ENCODE peak calls at places on chromosome 15, in six cellular contexts. Q is AG04450; V is endodermal cell; K is MM.1S; D is astrocyte of the spinal cord; P is CD4-positive, alpha-beta T cell. F is an unnamed sample.

GRCh38 chr15:92636950-92637481 is 18.6 kb downstream of the FAM174B start:
- DNase-seq in Q (no peak), V (peak), K (peak), D (no peak), P (no peak), F (no peak)

GRCh38 chr15:101052031-101052620 is 133.0 kb downstream of the LRRK1 start:
- DNase-seq in Q (no peak), V (peak), K (no peak), D (no peak), P (no peak), F (no peak)

GRCh38 chr15:52183562-52184173 is 7.5 kb downstream of the GNB5 start:
- DNase-seq in Q (no peak), V (peak), K (peak), D (peak), P (no peak), F (no peak)

GRCh38 chr15:73955851-73956250 is 29.6 kb downstream of the LOXL1 start:
- DNase-seq in Q (no peak), V (no peak), K (no peak), D (no peak), P (no peak), F (no peak)

GRCh38 chr15:48317221-48317620 is 14.0 kb upstream of the DUT start:
- DNase-seq in Q (no peak), V (no peak), K (no peak), D (no peak), P (no peak), F (no peak)

GRCh38 chr15:56168394-56168793 is 75.3 kb downstream of the RFX7 start:
- DNase-seq in Q (no peak), V (no peak), K (no peak), D (no peak), P (no peak), F (no peak)

GRCh38 chr15:80830677-80831076 is 51.5 kb downstream of the CEMIP start:
- DNase-seq in Q (no peak), V (no peak), K (no peak), D (no peak), P (no peak), F (no peak)

GRCh38 chr15:79089890-79090486 is 592 bp downstream of the RASGRF1 start:
- DNase-seq in Q (no peak), V (peak), K (no peak), D (peak), P (no peak), F (no peak)

GRCh38 chr15:46312133-46312740 is 677.4 kb downstream of the SQOR start:
- DNase-seq in Q (peak), V (peak), K (peak), D (peak), P (peak), F (no peak)

GRCh38 chr15:32993285-32993684 is 201.2 kb downstream of the FMN1 start:
- DNase-seq in Q (no peak), V (no peak), K (no peak), D (peak), P (no peak), F (no peak)
- TF ChIP-seq CTCF in Q (peak), V (peak), K (peak), D (peak), P (no peak), F (no peak)

DNA sequence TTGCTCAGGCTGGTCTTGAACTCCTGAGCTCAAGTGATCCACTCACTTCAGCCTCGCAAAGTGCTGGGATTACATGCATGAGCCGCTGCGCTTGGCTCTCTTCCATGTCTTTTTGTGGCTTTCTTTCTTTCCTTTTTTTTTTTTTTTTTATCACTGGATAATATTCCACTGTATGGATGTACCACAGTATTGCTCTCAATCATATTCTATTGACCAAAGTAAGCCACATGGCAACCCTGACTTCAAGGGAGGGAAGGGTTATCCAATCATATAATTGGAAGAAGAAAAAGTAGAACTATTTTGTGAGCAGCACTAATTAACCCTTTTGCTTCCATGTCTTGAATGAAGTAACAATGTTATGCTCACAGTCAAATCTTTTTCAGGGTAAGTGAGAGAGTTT is 307.0 kb upstream of the RASGRP1 start:
- DNase-seq in Q (no peak), V (no peak), K (no peak), D (no peak), P (no peak), F (no peak)
- TF ChIP-seq CTCF in Q (no peak), V (no peak), K (no peak), D (no peak), P (no peak), F (no peak)

GRCh38 chr15:39312984-39313383 is 267.9 kb upstream of the THBS1 start:
- DNase-seq in Q (no peak), V (no peak), K (no peak), D (no peak), P (no peak), F (no peak)
- TF ChIP-seq CTCF in Q (peak), V (peak), K (peak), D (peak), P (no peak), F (no peak)

GRCh38 chr15:70670680-70671079 is 92.7 kb downstream of the UACA start:
- DNase-seq in Q (no peak), V (no peak), K (no peak), D (peak), P (no peak), F (no peak)
- TF ChIP-seq CTCF in Q (peak), V (peak), K (peak), D (peak), P (peak), F (no peak)

GRCh38 chr15:65954289-65954741 is 85.0 kb downstream of the RAB11A start:
- DNase-seq in Q (no peak), V (peak), K (peak), D (peak), P (no peak), F (no peak)
- TF ChIP-seq CTCF in Q (no peak), V (peak), K (no peak), D (no peak), P (no peak), F (no peak)

GRCh38 chr15:43266834-43267233 is at the start of gene TGM5:
- DNase-seq in Q (no peak), V (no peak), K (no peak), D (no peak), P (no peak), F (no peak)

GRCh38 chr15:43267439-43267838 is 711 bp upstream of the TGM5 start:
- DNase-seq in Q (no peak), V (no peak), K (no peak), D (no peak), P (no peak), F (no peak)

GRCh38 chr15:43266386-43266785 is 342 bp downstream of the TGM5 start:
- DNase-seq in Q (no peak), V (no peak), K (no peak), D (no peak), P (no peak), F (no peak)

GRCh38 chr15:43270113-43270665 is 3.5 kb upstream of the TGM5 start:
- DNase-seq in Q (no peak), V (no peak), K (no peak), D (no peak), P (no peak), F (no peak)

DNA sequence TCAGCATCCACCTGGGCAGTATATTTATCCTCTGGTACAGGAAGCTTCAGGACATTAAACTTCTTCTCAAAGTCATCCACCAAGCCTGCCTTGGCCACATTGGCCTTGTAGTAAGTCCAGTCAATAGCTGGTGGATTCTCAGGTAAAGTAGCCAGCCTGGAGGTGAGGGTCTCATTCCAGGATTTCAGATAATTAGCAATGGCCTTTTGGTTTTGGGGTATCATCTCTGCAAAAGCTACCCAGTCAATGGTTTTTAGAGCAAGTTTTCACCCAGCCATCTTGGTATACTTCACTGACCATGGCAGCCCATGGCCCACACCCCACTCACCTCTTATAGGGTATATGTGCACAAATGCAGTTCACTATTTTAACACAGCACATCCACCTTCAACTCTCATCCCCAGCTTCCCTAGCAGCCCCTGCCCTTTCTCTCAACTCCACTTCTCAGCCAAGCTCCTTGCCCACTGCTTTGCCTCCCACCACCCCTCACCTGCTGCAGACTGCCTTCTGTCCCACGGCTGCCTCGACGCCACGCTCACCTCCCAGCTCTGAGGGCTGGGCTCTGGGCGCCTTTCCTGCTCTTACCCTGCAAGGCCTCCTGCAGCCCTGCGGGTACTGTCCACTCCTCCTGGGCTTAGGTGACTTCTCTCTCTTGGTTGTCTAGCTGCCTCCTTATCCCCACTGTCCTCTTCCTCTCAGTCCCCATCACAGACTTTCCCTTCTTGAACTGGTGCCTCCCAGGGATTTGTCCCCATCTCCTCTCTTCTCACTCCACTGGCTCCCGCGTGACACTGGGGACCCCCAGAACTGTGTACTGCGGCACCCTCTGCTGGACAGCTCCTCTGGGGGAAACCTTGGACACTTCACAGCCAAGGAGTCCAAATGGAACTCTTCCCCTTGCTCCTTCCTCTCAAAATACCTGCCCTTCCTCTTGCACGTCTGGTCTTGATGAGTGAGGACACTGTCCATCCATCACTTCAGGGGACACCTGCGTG is 1.7 kb upstream of the TGM5 start:
- DNase-seq in Q (no peak), V (peak), K (no peak), D (peak), P (no peak), F (no peak)
- TF ChIP-seq CTCF in Q (peak), V (peak), K (peak), D (peak), P (no peak), F (no peak)

GRCh38 chr15:77097921-77098320 is 27.0 kb upstream of the TSPAN3 start:
- DNase-seq in Q (no peak), V (no peak), K (no peak), D (no peak), P (no peak), F (no peak)

GRCh38 chr15:77097317-77097721 is 26.4 kb upstream of the TSPAN3 start:
- DNase-seq in Q (no peak), V (no peak), K (no peak), D (no peak), P (no peak), F (no peak)

GRCh38 chr15:77096541-77096940 is 25.6 kb upstream of the TSPAN3 start:
- DNase-seq in Q (no peak), V (no peak), K (no peak), D (no peak), P (no peak), F (no peak)

GRCh38 chr15:77096131-77096530 is 25.2 kb upstream of the TSPAN3 start:
- DNase-seq in Q (no peak), V (no peak), K (no peak), D (no peak), P (no peak), F (no peak)

DNA sequence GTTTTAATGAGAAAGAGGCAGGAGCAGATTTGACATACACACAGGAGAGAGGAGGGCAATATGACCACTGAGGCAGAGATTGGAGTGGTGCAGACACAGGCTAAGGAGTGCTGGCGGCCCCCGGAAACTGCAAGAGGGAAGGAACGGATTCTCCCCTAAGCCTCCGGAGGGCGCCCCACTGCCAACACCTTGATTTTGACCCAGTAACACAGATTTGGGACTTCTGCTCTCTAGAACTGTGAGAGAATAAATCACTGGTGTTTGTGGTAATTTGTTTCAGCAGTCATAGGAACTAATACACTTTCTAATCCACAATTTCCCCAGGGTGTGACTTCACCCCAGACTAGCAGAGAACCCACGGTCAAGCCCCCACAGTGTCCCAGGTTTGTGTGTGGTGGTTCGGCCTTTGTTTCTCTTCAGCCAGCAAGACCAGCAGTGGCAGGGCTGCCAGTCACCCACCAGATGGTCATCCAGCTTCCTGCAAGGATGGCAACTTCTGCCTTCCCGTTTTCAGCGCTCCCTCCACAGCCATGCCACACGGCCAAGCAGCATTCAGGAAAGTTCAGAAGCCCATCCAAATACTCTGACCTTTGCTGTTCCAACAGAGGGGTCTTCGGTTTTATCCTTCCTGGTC is 23.6 kb upstream of the TSPAN3 start:
- DNase-seq in Q (no peak), V (peak), K (no peak), D (no peak), P (no peak), F (no peak)
- TF ChIP-seq CTCF in Q (peak), V (peak), K (peak), D (peak), P (no peak), F (no peak)

F was measured in gastrocnemius medialis.